ENCODE peak calls at places on chromosomes 7 and 10, in nine cellular contexts. K, B, D, T, J, N, O, W and Q are unnamed samples.

GRCh38 chr7:14886533-14886932 is 16.0 kb downstream of the DGKB start:
- DNase-seq in K (no peak), B (no peak), D (no peak), T (no peak), J (no peak), N (no peak), O (no peak), W (no peak), Q (no peak)

GRCh38 chr7:29282819-29283414 is 88.3 kb downstream of the CHN2 start:
- DNase-seq in K (no peak), B (peak; percentile 63), D (no peak), T (peak; percentile 27), J (peak; percentile 55), N (no peak), O (no peak), W (no peak), Q (no peak)

GRCh38 chr7:104127204-104127603 is 80.6 kb downstream of the ORC5 start:
- DNase-seq in K (peak; percentile 26), B (no peak), D (no peak), T (no peak), J (no peak), N (no peak), O (no peak), W (no peak), Q (no peak)

GRCh38 chr10:3980660-3981059 is 195.7 kb upstream of the KLF6 start:
- DNase-seq in K (no peak), B (no peak), D (no peak), T (no peak), J (no peak), N (no peak), O (no peak), W (no peak), Q (no peak)

GRCh38 chr10:112782176-112782907 is 167.7 kb upstream of the TCF7L2 start:
- DNase-seq in K (no peak), B (no peak), D (no peak), T (no peak), J (no peak), N (no peak), O (no peak), W (no peak), Q (no peak)

GRCh38 chr7:917255-918117 is 37.0 kb downstream of the ADAP1 start:
- DNase-seq in K (no peak), B (no peak), D (no peak), T (no peak), J (no peak), N (no peak), O (no peak), W (no peak), Q (no peak)

GRCh38 chr10:119783665-119784027 is 57.8 kb downstream of the INPP5F start:
- DNase-seq in K (no peak), B (no peak), D (no peak), T (no peak), J (no peak), N (no peak), O (no peak), W (no peak), Q (no peak)

GRCh38 chr7:22842383-22842903 is 19.8 kb upstream of the TOMM7 start:
- DNase-seq in K (no peak), B (peak; percentile 70), D (no peak), T (no peak), J (no peak), N (no peak), O (no peak), W (no peak), Q (no peak)

GRCh38 chr7:23462846-23463245 is 7.4 kb downstream of the IGF2BP3 start:
- DNase-seq in K (no peak), B (no peak), D (no peak), T (no peak), J (no peak), N (no peak), O (no peak), W (no peak), Q (no peak)

GRCh38 chr7:7504910-7505704 is 30.6 kb downstream of the COL28A1 start:
- DNase-seq in K (no peak), B (no peak), D (no peak), T (no peak), J (peak; percentile 10), N (no peak), O (no peak), W (no peak), Q (no peak)

GRCh38 chr10:124741922-124742417 is 2.2 kb downstream of the FAM53B start:
- DNase-seq in K (no peak), B (no peak), D (peak; percentile 76), T (no peak), J (no peak), N (no peak), O (no peak), W (no peak), Q (no peak)

GRCh38 chr7:73449422-73449821 is 15.8 kb downstream of the FZD9 start:
- DNase-seq in K (no peak), B (peak; percentile 79), D (no peak), T (no peak), J (peak; percentile 95), N (no peak), O (no peak), W (no peak), Q (no peak)

GRCh38 chr10:29102233-29102632 is 186.6 kb upstream of the LYZL1 start:
- DNase-seq in K (no peak), B (no peak), D (no peak), T (no peak), J (no peak), N (no peak), O (no peak), W (no peak), Q (no peak)

GRCh38 chr10:44998146-44998631 is 2.5 kb upstream of the ZNF22 start:
- DNase-seq in K (no peak), B (no peak), D (no peak), T (no peak), J (no peak), N (no peak), O (no peak), W (no peak), Q (no peak)

GRCh38 chr10:111186385-111186784 is 109.6 kb downstream of the ADRA2A start:
- DNase-seq in K (no peak), B (no peak), D (no peak), T (no peak), J (no peak), N (no peak), O (no peak), W (no peak), Q (no peak)

GRCh38 chr7:137932881-137933269 is 69.0 kb downstream of the CREB3L2 start:
- DNase-seq in K (no peak), B (no peak), D (peak; percentile 68), T (peak; percentile 28), J (no peak), N (no peak), O (no peak), W (no peak), Q (no peak)

GRCh38 chr7:154835924-154836529 is 166.9 kb downstream of the PAXIP1 start:
- DNase-seq in K (peak; percentile 60), B (no peak), D (no peak), T (no peak), J (no peak), N (no peak), O (no peak), W (no peak), Q (no peak)

GRCh38 chr10:130246113-130246512 is 109.9 kb downstream of the GLRX3 start:
- DNase-seq in K (no peak), B (no peak), D (peak; percentile 7), T (no peak), J (no peak), N (no peak), O (no peak), W (no peak), Q (no peak)

GRCh38 chr7:144908324-144908723 is 72.5 kb upstream of the TPK1 start:
- DNase-seq in K (no peak), B (no peak), D (no peak), T (no peak), J (no peak), N (no peak), O (no peak), W (no peak), Q (no peak)

GRCh38 chr10:101161494-101162299 is 30.6 kb downstream of the TLX1 start:
- DNase-seq in K (peak; percentile 39), B (peak; percentile 13), D (peak; percentile 82), T (peak; percentile 57), J (peak; percentile 63), N (peak; percentile 74), O (peak; percentile 66), W (peak; percentile 83), Q (peak; percentile 60)

GRCh38 chr7:148708026-148708685 is 9.5 kb downstream of the CUL1 start:
- DNase-seq in K (no peak), B (no peak), D (no peak), T (no peak), J (no peak), N (no peak), O (no peak), W (no peak), Q (no peak)

GRCh38 chr7:113730309-113730955 is 188.4 kb downstream of the PPP1R3A start:
- DNase-seq in K (no peak), B (no peak), D (no peak), T (no peak), J (no peak), N (no peak), O (no peak), W (no peak), Q (no peak)

GRCh38 chr7:25240340-25240739 is 12.1 kb upstream of the NPVF start:
- DNase-seq in K (no peak), B (no peak), D (peak; percentile 57), T (no peak), J (no peak), N (no peak), O (no peak), W (no peak), Q (no peak)

GRCh38 chr10:16941865-16942264 is 124.6 kb upstream of the RSU1 start:
- DNase-seq in K (no peak), B (no peak), D (no peak), T (no peak), J (no peak), N (no peak), O (no peak), W (no peak), Q (no peak)

GRCh38 chr10:89352039-89352597 is 24.3 kb downstream of the IFIT3 start:
- DNase-seq in K (no peak), B (no peak), D (peak; percentile 90), T (peak; percentile 77), J (no peak), N (no peak), O (no peak), W (no peak), Q (no peak)

GRCh38 chr7:150378853-150379589 is at the start of gene ZNF775:
- DNase-seq in K (peak; percentile 93), B (peak; percentile 96), D (peak; percentile 98), T (peak; percentile 98), J (peak; percentile 97), N (peak; percentile 90), O (peak; percentile 89), W (peak; percentile 94), Q (peak; percentile 87)

GRCh38 chr7:157224627-157225026 is 85.9 kb downstream of the UBE3C start:
- DNase-seq in K (no peak), B (no peak), D (no peak), T (no peak), J (no peak), N (no peak), O (no peak), W (no peak), Q (no peak)

GRCh38 chr10:12902135-12902572 is 99.4 kb downstream of the CCDC3 start:
- DNase-seq in K (no peak), B (peak; percentile 7), D (peak; percentile 77), T (no peak), J (peak; percentile 50), N (peak; percentile 52), O (peak; percentile 53), W (peak; percentile 75), Q (peak; percentile 21)

GRCh38 chr10:42754155-42755027 is 28.2 kb upstream of the BMS1 start:
- DNase-seq in K (no peak), B (peak; percentile 4), D (no peak), T (no peak), J (peak; percentile 16), N (peak; percentile 39), O (peak; percentile 23), W (peak; percentile 64), Q (no peak)

GRCh38 chr10:28975891-28976471 is 298.7 kb downstream of the BAMBI start:
- DNase-seq in K (no peak), B (peak; percentile 64), D (no peak), T (no peak), J (peak; percentile 92), N (no peak), O (no peak), W (peak; percentile 11), Q (no peak)

GRCh38 chr7:129530881-129531391 is 28.6 kb downstream of the SMKR1 start:
- DNase-seq in K (no peak), B (no peak), D (no peak), T (peak; percentile 91), J (no peak), N (no peak), O (peak; percentile 47), W (no peak), Q (peak; percentile 18)